ENCODE peak calls at places on chromosomes 4 and X, in eight cellular contexts. A, H, B, X, J, U, L and V are unnamed samples.

GRCh38 chr4:80446248-80446647 is 110.7 kb downstream of the CFAP299 start:
- DNase-seq in A (no peak), H (no peak), B (no peak), X (no peak), J (no peak), U (no peak), L (no peak), V (no peak)

GRCh38 chrX:40145670-40146470 is 48.1 kb upstream of the BCOR start:
- DNase-seq in A (no peak), H (no peak), B (no peak), X (no peak), J (no peak), U (no peak), L (no peak), V (no peak)

GRCh38 chr4:4427478-4427870 is 40.6 kb downstream of the NSG1 start:
- DNase-seq in A (no peak), H (peak; percentile 47), B (no peak), X (no peak), J (no peak), U (no peak), L (no peak), V (no peak)

GRCh38 chrX:24229400-24229879 is 79.9 kb downstream of the ZFX start:
- DNase-seq in A (no peak), H (no peak), B (peak; percentile 28), X (no peak), J (no peak), U (no peak), L (no peak), V (no peak)

GRCh38 chrX:107602694-107603239 is 25.5 kb upstream of the PRPS1 start:
- DNase-seq in A (no peak), H (no peak), B (no peak), X (no peak), J (no peak), U (no peak), L (no peak), V (no peak)

GRCh38 chr4:53193111-53193510 is 172.8 kb downstream of the SCFD2 start:
- DNase-seq in A (peak; percentile 41), H (no peak), B (no peak), X (no peak), J (no peak), U (no peak), L (no peak), V (no peak)

GRCh38 chrX:124395145-124395858 is 48.9 kb downstream of the SH2D1A start:
- DNase-seq in A (no peak), H (no peak), B (no peak), X (no peak), J (no peak), U (no peak), L (no peak), V (no peak)

GRCh38 chr4:48831532-48832015 is 686 bp downstream of the OCIAD1 start:
- DNase-seq in A (peak; percentile 16), H (no peak), B (no peak), X (no peak), J (no peak), U (no peak), L (no peak), V (no peak)

GRCh38 chr4:174377613-174378012 is 93.9 kb downstream of the CEP44 start:
- DNase-seq in A (peak; percentile 2), H (no peak), B (no peak), X (no peak), J (peak; percentile 70), U (no peak), L (no peak), V (no peak)

GRCh38 chrX:54484666-54485065 is 11.4 kb downstream of the FGD1 start:
- DNase-seq in A (no peak), H (no peak), B (no peak), X (no peak), J (no peak), U (no peak), L (no peak), V (no peak)

GRCh38 chrX:18290200-18290599 is 64.3 kb downstream of the SCML2 start:
- DNase-seq in A (no peak), H (no peak), B (no peak), X (no peak), J (no peak), U (no peak), L (no peak), V (no peak)

GRCh38 chrX:150062292-150063137 is 124.2 kb upstream of the EOLA2 start:
- DNase-seq in A (peak; percentile 69), H (no peak), B (peak; percentile 25), X (no peak), J (peak; percentile 13), U (no peak), L (no peak), V (peak; percentile 11)

GRCh38 chrX:155612312-155613224 is at the start of gene TMLHE:
- DNase-seq in A (peak; percentile 47), H (peak; percentile 19), B (peak; percentile 56), X (peak; percentile 67), J (peak; percentile 65), U (peak; percentile 18), L (peak; percentile 66), V (peak; percentile 79)

GRCh38 chrX:16469870-16470269 is 180.1 kb upstream of the S100G start:
- DNase-seq in A (no peak), H (no peak), B (no peak), X (no peak), J (peak; percentile 11), U (no peak), L (no peak), V (no peak)

GRCh38 chrX:115344885-115345653 is 55.6 kb downstream of the LUZP4 start:
- DNase-seq in A (peak; percentile 95), H (peak; percentile 29), B (peak; percentile 94), X (peak; percentile 65), J (peak; percentile 91), U (peak; percentile 84), L (peak; percentile 94), V (peak; percentile 76)

GRCh38 chrX:30572678-30573077 is 4.9 kb downstream of the TASL start:
- DNase-seq in A (no peak), H (no peak), B (no peak), X (no peak), J (no peak), U (no peak), L (no peak), V (no peak)

GRCh38 chr4:25031077-25031606 is 396 bp upstream of the LGI2 start:
- DNase-seq in A (no peak), H (no peak), B (no peak), X (no peak), J (no peak), U (no peak), L (peak; percentile 31), V (peak; percentile 14)

GRCh38 chrX:119067023-119067739 is 5.6 kb upstream of the CT47C1 start:
- DNase-seq in A (peak; percentile 49), H (peak; percentile 26), B (peak; percentile 66), X (peak; percentile 57), J (peak; percentile 50), U (peak; percentile 26), L (peak; percentile 71), V (peak; percentile 52)

GRCh38 chrX:37357436-37357835 is 8.3 kb downstream of the PRRG1 start:
- DNase-seq in A (no peak), H (no peak), B (no peak), X (no peak), J (no peak), U (no peak), L (no peak), V (no peak)

GRCh38 chr4:145938618-145939177 is at the start of gene ZNF827:
- DNase-seq in A (peak; percentile 74), H (peak; percentile 64), B (peak; percentile 88), X (peak; percentile 59), J (peak; percentile 73), U (peak; percentile 49), L (peak; percentile 72), V (peak; percentile 78)

GRCh38 chr4:145935253-145936141 is 3.1 kb downstream of the ZNF827 start:
- DNase-seq in A (no peak), H (no peak), B (peak; percentile 75), X (peak; percentile 31), J (peak; percentile 32), U (no peak), L (peak; percentile 66), V (peak; percentile 52)

GRCh38 chr4:145937990-145938611 is 522 bp downstream of the ZNF827 start:
- DNase-seq in A (peak; percentile 27), H (no peak), B (peak; percentile 21), X (no peak), J (peak; percentile 15), U (no peak), L (peak; percentile 32), V (peak; percentile 28)

GRCh38 chr4:145936142-145937020 is 2.2 kb downstream of the ZNF827 start:
- DNase-seq in A (peak; percentile 73), H (no peak), B (peak; percentile 74), X (peak; percentile 63), J (peak; percentile 72), U (peak; percentile 57), L (peak; percentile 62), V (peak; percentile 75)

DNA sequence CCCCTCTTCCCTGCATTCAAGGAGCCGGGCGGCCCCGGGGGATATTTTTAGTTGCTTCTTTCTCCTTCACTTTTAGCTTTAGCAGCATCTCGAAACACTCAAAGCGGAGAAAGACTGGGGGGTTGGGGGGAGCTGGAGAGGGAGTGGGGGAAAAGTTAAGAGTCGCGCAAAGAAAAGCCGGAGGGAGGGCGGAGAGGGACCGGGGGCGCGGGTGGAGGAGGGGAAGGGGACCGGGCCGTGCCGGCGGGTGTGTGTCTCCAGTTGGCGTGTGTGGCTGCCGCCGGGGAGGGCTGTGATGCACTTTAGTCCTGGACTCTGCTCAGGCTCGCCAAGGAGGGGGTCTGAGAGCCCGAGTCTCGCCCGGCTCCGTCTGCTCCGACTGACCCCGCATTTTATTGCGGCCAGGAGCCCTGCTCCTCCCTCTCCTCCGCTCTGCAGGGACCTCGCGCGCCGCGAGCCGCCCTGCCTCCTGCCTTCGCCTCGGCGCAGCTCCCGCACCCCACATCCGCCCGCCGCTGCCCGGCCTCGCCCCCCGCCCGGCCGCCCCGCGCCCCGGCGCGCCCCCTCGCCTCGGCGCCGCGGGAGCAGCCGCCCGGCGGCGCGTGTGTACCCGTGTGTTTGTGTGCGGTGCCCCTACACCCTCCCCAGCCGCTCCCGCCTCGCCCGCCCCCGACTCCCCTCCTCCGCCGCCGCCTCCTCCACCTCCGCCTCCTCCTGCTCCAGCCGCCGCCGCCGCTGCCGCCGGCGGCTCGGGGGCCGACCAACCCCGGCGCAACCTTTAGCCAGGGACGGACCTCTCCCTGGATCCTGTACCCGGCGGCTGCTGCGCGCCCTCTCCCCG is 1.4 kb downstream of the ZNF827 start:
- DNase-seq in A (peak; percentile 57), H (no peak), B (peak; percentile 60), X (peak; percentile 62), J (peak; percentile 57), U (peak; percentile 32), L (peak; percentile 73), V (peak; percentile 81)
- TF ChIP-seq POLR2A in A (peak; percentile 40), H (no peak), B (no peak), X (no peak), J (peak; percentile 45), U (no peak), L (no peak), V (peak; percentile 72)

GRCh38 chrX:136868283-136869055 is 12.1 kb downstream of the RBMX start:
- DNase-seq in A (no peak), H (no peak), B (no peak), X (no peak), J (no peak), U (no peak), L (no peak), V (no peak)
- TF ChIP-seq POLR2A in A (no peak), H (no peak), B (no peak), X (no peak), J (no peak), U (no peak), L (no peak), V (no peak)

GRCh38 chr4:88646528-88647280 is 50.9 kb downstream of the NAP1L5 start:
- DNase-seq in A (no peak), H (no peak), B (no peak), X (no peak), J (no peak), U (no peak), L (no peak), V (no peak)
- TF ChIP-seq POLR2A in A (no peak), H (no peak), B (no peak), X (no peak), J (no peak), U (no peak), L (no peak), V (no peak)

GRCh38 chr4:39977489-39978377 is at the start of gene PDS5A:
- DNase-seq in A (peak; percentile 84), H (peak; percentile 72), B (peak; percentile 91), X (peak; percentile 91), J (peak; percentile 87), U (peak; percentile 80), L (peak; percentile 86), V (peak; percentile 91)
- TF ChIP-seq POLR2A in A (peak; percentile 62), H (peak; percentile 77), B (peak; percentile 73), X (no peak), J (peak; percentile 58), U (no peak), L (peak; percentile 38), V (peak; percentile 12)